ENCODE peak calls at places on chromosomes 11 and 22, in four cellular contexts. M, V, B and U are unnamed samples.
A peak's percentile ranks its signal among the peaks of the same experiment; 100 is the strongest.

GRCh38 chr22:23862103-23862502 is 4.4 kb downstream of the SLC2A11 start:
- DNase-seq in M (peak; percentile 49), V (peak; percentile 52), B (peak; percentile 42), U (no peak)

GRCh38 chr11:126282361-126282741 is 542 bp upstream of the TIRAP start:
- DNase-seq in M (peak; percentile 34), V (no peak), B (no peak), U (peak; percentile 4)

GRCh38 chr11:1468002-1468401 is 18.6 kb downstream of the MOB2 start:
- DNase-seq in M (no peak), V (no peak), B (no peak), U (no peak)

GRCh38 chr11:2825261-2825885 is 60.2 kb downstream of the CDKN1C start:
- DNase-seq in M (peak; percentile 42), V (no peak), B (peak; percentile 89), U (peak; percentile 18)

GRCh38 chr11:133928628-133929059 is 28.1 kb downstream of the IGSF9B start:
- DNase-seq in M (peak; percentile 43), V (no peak), B (no peak), U (peak; percentile 53)

GRCh38 chr11:62030071-62030684 is 62.7 kb upstream of the FTH1 start:
- DNase-seq in M (no peak), V (no peak), B (no peak), U (no peak)

GRCh38 chr11:117378966-117379865 is 51.6 kb downstream of the CEP164 start:
- DNase-seq in M (no peak), V (no peak), B (no peak), U (no peak)

GRCh38 chr11:74100735-74101134 is 70.1 kb downstream of the C2CD3 start:
- DNase-seq in M (no peak), V (no peak), B (no peak), U (no peak)

GRCh38 chr11:924406-925157 is 1.1 kb upstream of the AP2A2 start:
- DNase-seq in M (no peak), V (no peak), B (peak; percentile 51), U (no peak)

GRCh38 chr22:25202290-25202921 is 2.7 kb downstream of the CRYBB3 start:
- DNase-seq in M (peak; percentile 67), V (peak; percentile 69), B (peak; percentile 60), U (peak; percentile 55)

GRCh38 chr22:37661160-37661924 is 2.8 kb downstream of the PDXP start:
- DNase-seq in M (peak; percentile 35), V (no peak), B (no peak), U (no peak)

GRCh38 chr11:2305862-2306823 is 4.3 kb downstream of the TSPAN32 start:
- DNase-seq in M (no peak), V (no peak), B (peak; percentile 50), U (no peak)

GRCh38 chr11:109019342-109019936 is 354.6 kb downstream of the DDX10 start:
- DNase-seq in M (no peak), V (no peak), B (no peak), U (no peak)

GRCh38 chr11:34953955-34954354 is 37.5 kb downstream of the PDHX start:
- DNase-seq in M (no peak), V (no peak), B (no peak), U (no peak)

GRCh38 chr22:24426859-24427499 is 420 bp upstream of the ADORA2A start:
- DNase-seq in M (no peak), V (no peak), B (no peak), U (no peak)

GRCh38 chr11:120271672-120272071 is 31.7 kb downstream of the POU2F3 start:
- DNase-seq in M (no peak), V (no peak), B (no peak), U (peak; percentile 36)

GRCh38 chr11:33829430-33830141 is 55.3 kb upstream of the FBXO3 start:
- DNase-seq in M (peak; percentile 83), V (peak; percentile 81), B (no peak), U (peak; percentile 72)

DNA sequence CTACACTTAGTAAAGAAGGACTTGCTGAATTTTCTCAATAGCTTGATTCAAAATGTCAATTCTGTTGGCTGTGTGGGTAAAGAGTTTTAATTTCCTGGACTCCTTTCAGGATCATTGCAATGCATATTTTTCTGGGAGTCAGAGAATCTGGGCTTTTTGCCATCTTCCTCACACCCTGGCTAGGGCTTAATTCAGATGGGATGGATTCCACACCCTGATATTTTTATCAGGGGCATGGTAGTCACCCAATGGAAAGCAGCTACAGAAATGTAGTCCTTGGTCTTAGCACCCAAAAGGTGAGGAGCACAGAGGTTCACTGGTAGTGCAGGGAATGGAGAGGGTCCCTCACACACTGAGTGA is 79.3 kb downstream of the SGSM3 start:
- DNase-seq in M (no peak), V (no peak), B (no peak), U (peak; percentile 32)
- H3K27ac ChIP-seq in M (no peak overlapping the region), V (no peak overlapping the region), B (no peak overlapping the region), U (no peak overlapping the region)

DNA sequence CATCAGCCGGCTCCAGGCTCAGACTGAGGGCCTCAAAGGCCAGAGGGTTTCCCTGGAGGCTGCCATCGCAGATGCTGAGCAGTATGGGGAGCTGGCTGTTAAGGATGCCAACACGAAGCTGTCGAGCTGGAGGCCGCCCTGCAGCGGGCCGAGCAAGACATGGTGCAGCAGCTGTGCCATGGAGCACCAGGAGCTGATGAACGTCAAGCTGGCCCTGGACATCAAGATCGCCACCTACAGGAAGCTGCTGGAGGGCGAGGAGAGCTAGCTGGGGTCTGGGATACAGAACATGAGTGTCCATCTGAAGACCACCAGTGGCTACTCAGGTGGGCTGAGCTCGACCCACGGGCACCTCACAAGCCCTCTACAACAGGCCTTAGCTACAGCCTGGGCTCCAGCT is 4.0 kb upstream of the SCUBE2 start:
- DNase-seq in M (no peak), V (no peak), B (no peak), U (no peak)
- TF ChIP-seq CTCF in M (peak; percentile 39), V (peak; percentile 11), B (peak; percentile 27), U (no peak)

DNA sequence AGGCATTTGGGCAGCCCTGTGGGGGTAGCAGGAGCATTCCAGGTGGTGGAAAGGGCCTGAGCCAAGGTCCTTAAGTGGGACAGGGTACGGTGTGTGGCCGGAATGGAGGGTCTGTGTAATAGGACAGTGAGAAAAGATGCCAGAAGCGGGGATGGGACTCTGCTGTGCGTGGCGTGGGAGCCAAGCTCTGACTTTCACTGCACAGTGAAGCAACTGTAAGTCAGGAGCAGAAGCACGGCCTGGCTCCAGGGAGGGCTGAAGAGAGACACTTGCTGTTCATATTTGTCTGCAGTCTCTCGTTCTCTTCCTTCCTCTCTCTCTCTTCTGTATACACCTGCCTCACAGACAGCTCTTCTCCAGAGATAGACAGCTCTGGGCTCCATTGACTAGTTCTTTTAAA is 1.9 kb downstream of the IL17RA start:
- DNase-seq in M (no peak), V (no peak), B (no peak), U (no peak)
- H3K27ac ChIP-seq in M (no peak overlapping the region), V (no peak overlapping the region), B (no peak overlapping the region), U (no peak overlapping the region)

DNA sequence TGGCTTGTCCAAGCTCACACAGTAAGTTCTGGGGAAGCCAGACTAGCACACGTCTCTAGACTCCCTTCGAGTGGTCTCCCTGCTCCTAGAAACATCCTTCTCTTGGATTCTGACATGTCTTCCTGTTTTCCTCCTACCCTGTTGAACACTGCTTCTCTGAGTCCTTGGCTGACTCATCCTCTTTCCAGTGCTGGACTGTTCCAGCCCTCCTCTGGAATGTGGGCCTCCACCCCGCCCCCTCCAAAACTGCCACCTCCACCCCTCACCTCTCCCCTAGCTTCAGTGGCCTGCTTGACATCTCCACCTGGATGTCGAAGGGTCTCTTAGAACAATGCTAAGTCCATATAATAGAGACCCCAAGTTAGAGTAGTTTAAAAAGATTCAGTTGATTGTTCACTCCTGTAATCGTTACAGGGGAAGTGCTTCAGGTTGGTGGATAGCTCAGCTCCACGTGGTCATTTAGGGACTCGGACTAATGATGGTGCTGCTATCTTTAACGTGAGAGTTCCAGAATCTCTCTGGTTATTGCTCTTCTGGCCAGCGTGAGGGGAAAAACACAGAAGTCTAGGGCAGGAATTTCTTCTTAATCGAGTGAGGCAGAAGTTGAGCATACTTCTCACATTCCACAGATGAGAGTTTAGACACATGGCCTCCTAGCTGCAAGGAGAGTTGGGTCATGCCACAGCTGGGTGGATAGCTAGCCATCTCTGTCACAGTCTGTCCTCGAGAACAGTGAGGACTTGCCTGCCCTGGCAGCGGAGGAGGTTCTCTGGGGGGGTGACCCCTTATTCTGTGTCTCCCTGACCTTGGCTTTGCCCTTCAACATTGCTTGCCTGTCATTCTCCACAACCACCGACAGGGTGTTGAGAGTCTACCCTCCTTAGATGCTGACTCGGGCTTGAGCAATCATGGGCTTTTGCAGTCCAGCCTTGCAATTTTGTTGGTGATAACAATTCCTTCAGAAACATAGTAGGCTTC is 4.7 kb upstream of the C11orf96 start:
- DNase-seq in M (peak; percentile 63), V (peak; percentile 77), B (no peak), U (peak; percentile 87)
- TF ChIP-seq CTCF in M (peak; percentile 14), V (no peak), B (no peak), U (no peak)

DNA sequence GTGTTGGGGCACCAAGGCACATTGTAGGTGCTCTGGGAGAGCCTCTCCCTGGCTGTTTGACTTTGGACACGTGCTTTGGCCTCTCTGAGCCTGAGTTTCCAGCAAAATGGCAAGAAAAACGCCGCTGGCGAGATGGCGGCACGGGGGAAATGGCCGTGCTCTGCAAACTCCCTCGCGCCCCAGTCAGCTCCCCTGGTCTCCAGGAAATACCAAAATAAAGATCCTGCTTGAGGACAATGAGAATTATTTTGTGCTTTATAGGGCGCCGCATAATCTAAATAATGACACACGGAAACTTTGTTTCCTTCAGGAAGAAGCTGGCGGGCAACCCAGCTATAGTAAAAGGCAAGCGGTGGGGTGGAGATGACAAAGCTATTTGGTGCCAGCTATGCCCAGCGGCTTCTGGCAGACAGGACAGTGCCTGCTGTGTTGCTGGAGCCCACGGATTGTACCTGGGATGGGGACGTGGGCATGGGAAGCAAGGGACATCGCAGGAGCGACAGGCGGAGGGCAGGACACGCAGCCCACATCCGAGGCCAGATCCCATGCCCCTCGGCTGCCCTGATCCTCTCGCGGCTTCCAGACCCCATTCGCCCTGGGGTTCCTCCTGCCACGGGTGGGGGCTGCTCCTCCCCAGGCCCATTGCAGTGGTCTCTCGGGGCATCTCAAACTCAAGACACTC is 26.3 kb upstream of the RFPL3 start:
- DNase-seq in M (no peak), V (no peak), B (no peak), U (no peak)
- H3K27ac ChIP-seq in M (no peak overlapping the region), V (no peak overlapping the region), B (no peak overlapping the region), U (no peak overlapping the region)

DNA sequence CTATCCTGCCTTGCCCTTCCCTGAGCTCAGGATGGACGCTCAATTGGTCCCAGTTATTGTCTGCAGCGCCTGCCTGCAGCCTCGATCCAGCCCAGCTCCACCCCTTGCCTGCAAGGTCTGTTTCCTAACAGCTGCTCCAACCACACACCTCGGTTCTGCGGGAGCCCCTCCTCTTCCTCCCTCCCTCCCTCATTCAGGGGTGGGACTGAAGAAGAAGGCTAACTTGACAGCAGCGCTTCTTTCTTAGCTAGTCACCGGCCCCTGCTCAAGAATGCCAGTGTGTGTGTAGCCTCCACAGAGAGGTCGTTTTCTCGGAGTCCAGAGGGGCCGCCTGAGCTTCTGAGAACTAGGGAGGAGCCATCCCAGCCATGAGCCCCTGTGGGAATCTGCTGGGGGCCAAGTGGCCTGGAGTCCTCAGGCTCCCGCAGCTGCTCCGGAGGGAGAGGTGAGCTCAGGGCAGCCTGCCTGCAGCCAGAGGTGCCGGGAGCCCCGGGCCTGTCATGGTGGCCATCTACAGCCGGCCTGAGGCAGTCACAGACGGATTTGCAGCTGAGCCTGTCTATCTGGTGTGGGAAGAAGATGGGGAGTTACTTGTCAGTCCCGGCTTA is 36.1 kb downstream of the LIMK2 start:
- DNase-seq in M (peak; percentile 52), V (no peak), B (peak; percentile 82), U (peak; percentile 87)
- TF ChIP-seq CTCF in M (no peak), V (no peak), B (no peak), U (no peak)

DNA sequence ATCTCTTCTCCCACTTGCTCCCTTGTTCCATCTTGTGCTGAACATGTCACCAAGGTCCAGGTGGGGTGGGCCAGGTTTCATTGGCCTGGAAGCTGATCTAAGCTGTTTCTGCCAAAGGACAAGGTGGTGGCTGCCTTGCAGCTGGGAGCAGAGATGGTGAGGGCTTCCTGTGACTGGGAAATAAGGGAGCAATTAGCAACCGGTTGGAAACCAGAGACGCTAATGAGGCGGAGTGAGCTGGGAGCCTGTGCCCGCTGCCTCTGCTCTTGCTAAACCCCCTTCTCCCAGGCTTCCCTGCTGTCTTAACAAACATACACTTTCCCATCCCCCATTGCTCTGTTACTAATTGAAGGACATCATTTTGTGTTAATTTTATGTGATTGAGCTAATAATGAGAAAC is 121.8 kb downstream of the INSC start:
- DNase-seq in M (no peak), V (no peak), B (no peak), U (no peak)
- H3K27ac ChIP-seq in M (no peak overlapping the region), V (no peak overlapping the region), B (no peak overlapping the region), U (no peak overlapping the region)